ENCODE peak calls at places on chromosomes 16 and 17, in four cellular contexts. E, R, A and D are unnamed samples.

GRCh38 chr17:42879596-42879985 is 21.0 kb upstream of the G6PC1 start:
- DNase-seq in R (no peak), E (no peak), A (peak; percentile 46), D (no peak)

GRCh38 chr17:45848868-45849535 is 4.3 kb downstream of the SPPL2C start:
- DNase-seq in R (no peak), A (no peak), E (no peak), D (no peak)

GRCh38 chr17:72075995-72076677 is 44.7 kb upstream of the SOX9 start:
- DNase-seq in R (no peak), E (no peak), A (no peak), D (peak; percentile 29)

GRCh38 chr16:77896357-77896972 is 108.1 kb downstream of the VAT1L start:
- DNase-seq in E (no peak), R (no peak), A (no peak), D (no peak)

GRCh38 chr16:51002889-51003490 is 148.1 kb downstream of the SALL1 start:
- DNase-seq in A (no peak), E (no peak), R (no peak), D (peak; percentile 13)

GRCh38 chr16:85417156-85417860 is 195.8 kb upstream of the GSE1 start:
- DNase-seq in R (no peak), E (no peak), A (no peak), D (no peak)

GRCh38 chr17:78272181-78272913 is 40.9 kb downstream of the TMEM235 start:
- DNase-seq in R (no peak), E (peak; percentile 67), A (peak; percentile 78), D (no peak)

GRCh38 chr17:19652595-19652994 is 4.0 kb downstream of the ALDH3A2 start:
- DNase-seq in E (no peak), R (no peak), A (no peak), D (no peak)

GRCh38 chr16:61936522-61936921 is 99.7 kb downstream of the CDH8 start:
- DNase-seq in A (no peak), E (peak; percentile 40), R (no peak), D (no peak)

DNA sequence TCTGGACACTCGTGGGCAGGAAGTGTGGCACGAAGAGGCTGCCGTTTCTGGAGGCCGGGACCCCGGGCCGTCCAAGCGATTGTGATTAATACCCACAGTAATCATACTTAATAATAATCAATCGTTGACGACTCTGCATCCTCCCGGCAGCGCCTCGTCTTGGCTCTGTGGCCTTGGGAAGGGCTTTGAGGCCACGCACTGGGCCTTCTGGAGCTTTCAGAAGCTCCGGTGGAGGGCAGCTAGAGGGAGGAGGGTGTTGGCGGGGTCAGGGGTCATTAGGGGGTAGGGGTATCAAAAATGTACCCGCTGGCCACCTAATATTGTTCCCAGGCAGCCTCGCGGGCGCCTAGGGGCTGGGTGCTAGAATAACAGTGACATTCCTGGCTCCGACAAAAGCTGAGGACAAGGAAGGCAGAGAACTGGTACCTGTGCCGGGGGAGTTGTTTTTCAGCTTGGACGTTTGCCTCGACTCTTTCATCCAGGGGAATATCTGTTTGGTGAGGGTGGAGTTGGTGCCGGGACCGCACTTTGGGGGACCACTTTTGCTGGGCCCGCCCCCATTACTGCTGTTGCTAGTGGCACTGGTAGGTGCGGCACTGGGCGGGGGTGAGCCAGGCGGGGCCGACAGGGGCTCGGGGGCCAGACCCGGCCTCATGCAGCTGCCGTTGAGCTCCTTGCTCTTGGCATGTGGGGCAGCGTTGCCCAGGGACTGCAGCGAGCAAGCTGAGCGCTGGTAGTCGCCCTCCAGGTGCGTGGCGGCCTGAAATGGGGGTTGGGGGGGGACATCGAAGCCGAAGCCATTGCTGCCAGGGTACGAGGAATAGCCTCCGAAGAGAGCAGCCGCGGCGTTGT is 6.9 kb upstream of the HOXB2 start:
- DNase-seq in A (no peak), R (no peak), E (no peak), D (no peak)
- TF ChIP-seq CREM in A (no peak), R (no peak), E (no peak), D (no peak)

DNA sequence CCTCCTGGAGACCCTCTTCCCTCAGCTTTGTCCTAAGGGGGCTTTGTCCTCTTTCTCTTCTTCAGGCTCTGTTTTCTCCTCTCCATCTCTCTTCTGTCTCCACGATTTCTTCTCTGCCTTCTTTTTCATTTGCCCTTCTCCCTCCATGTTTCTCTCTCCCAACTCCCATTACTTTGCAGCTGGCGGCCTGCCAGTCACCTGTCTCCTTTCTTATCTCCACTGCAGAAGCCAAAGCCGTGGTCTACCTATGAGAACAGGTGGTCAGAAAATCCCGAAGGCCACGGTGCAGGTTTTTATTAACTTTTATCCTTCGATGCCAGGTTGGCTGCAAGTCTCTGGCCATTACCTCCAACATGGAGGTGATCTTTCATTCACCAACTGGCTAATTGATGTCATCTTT is 45.1 kb downstream of the FZD2 start:
- DNase-seq in E (no peak), R (no peak), A (no peak), D (no peak)
- TF ChIP-seq CREM in E (no peak), R (no peak), A (no peak), D (no peak)

GRCh38 chr17:75380315-75380714 is 25.2 kb downstream of the GRB2 start:
- DNase-seq in R (no peak), E (no peak), A (no peak), D (no peak)
- TF ChIP-seq CREM in R (no peak), E (no peak), A (no peak), D (no peak)

DNA sequence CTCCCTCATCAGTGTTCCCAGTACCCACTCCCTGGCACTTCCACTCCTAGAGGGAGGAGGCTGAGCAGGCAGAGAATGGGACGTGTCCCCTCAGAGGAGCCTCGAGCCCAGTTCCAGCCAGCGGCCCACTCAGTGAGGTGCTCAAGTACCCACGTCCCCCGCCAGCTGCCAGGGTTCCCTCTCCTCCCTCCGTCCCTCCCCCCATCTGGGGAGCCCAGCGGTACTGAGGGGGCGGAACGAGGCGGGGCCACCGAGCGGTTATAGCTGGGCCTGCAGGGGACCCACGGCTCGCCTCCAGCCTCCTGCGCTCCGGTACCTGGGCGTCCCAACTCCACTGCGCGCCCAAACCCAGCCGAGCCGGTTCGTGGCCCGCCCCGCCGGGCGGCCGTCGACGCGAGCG is at the start of gene NPW:
- DNase-seq in E (peak; percentile 70), A (peak; percentile 64), R (no peak), D (no peak)
- TF ChIP-seq CREM in E (no peak), A (no peak), R (no peak), D (no peak)

GRCh38 chr17:69916761-69917160 is 158.3 kb upstream of the KCNJ16 start:
- DNase-seq in A (no peak), E (no peak), R (no peak), D (no peak)

GRCh38 chr17:69909389-69909788 is 165.6 kb upstream of the KCNJ16 start:
- DNase-seq in R (no peak), A (no peak), E (no peak), D (no peak)

GRCh38 chr17:69912819-69913218 is 162.2 kb upstream of the KCNJ16 start:
- DNase-seq in E (no peak), A (no peak), R (no peak), D (no peak)

GRCh38 chr17:69908599-69909368 is 166.2 kb upstream of the KCNJ16 start:
- DNase-seq in E (no peak), A (no peak), R (no peak), D (no peak)

DNA sequence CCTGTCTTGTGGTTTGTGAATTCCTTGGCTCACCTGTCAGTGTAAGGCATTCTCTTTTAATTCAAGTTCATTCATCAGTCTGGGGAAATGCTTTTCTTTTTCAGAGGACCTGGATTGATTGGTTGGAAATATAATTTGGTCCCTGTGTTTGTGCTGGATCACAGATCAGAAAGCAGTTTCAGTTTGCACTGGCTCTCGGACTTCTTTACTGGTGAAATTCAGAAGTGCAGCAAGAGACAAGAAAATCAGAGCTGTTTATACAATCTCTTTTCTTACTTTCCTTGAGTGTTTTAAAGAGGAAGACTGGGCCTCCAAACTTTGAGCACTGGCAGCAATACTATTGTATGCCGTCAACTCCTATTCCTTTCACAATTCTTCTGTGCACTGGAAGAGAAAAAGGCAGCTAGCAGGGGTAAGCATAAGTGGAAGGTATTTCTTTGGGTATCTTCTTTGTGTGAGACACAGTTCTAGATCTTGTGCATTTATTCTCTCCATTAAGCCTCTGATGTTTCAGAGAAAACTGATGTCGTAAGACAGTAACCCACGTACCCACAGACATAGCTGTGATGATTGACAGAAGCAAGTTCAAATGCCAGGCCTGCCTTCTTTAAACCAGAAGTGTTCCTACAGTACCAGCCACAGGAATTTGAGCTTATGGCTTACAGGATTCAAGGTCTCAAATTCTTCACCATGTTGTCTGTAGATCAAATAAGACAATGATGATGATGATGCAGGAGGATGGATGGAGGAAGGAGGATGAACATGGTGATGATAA is 161.6 kb upstream of the KCNJ16 start:
- DNase-seq in E (no peak), R (no peak), A (no peak), D (no peak)
- TF ChIP-seq CREM in E (no peak), R (no peak), A (no peak), D (no peak)

GRCh38 chr16:66346221-66346620 is 20.3 kb upstream of the CDH5 start:
- DNase-seq in E (no peak), R (no peak), A (no peak), D (no peak)

GRCh38 chr16:66342294-66342900 is 24.1 kb upstream of the CDH5 start:
- DNase-seq in E (peak; percentile 73), A (peak; percentile 73), R (no peak), D (peak; percentile 18)

DNA sequence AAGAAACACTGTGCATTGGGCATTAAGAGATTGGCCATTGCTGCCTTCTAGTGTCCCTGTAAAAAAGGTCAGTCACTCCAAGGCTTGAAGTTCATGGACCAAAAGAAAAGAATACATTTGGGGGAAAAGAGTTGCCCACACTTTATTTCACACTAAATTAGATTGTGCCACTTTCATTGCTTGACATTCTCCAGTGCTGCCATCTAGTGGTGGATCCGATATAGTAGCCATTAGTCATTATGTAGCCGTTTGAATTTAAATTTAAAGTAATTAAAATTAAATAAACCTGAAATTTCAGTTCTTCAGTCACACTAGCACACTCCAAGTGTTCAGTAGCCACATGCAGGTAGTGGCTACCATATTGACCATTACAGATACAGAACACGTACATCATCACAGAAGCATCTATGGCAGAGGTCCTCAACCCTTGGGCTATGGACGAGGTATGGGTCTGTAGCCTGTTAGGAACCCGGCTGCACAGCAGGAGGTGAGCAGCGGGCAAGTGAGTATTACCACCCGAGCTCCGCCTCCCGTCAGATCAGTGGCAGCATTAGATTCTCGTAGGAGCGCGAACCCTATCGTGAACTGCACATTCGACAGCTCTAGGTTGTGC is 21.9 kb upstream of the CDH5 start:
- DNase-seq in A (peak; percentile 30), E (no peak), R (no peak), D (peak; percentile 29)
- TF ChIP-seq CREM in A (no peak), E (no peak), R (no peak), D (no peak)